ENCODE peak calls at places on chromosomes 12 and 14, in eight cellular contexts. W is astrocyte of the cerebellum; D is CD8-positive, alpha-beta T cell; M is choroid plexus epithelial cell; J is prostate gland; R is epithelial cell of esophagus; I is mucosa of descending colon; V is IMR-90. T is an unnamed sample.

GRCh38 chr14:20415723-20416622 is 2.7 kb upstream of the TEP1 start:
- DNase-seq in W (peak; percentile 29), D (no peak), M (peak; percentile 73), J (no peak), R (peak; percentile 55), I (no peak), V (peak; percentile 61), T (peak; percentile 48)

GRCh38 chr14:59483360-59483759 is 848 bp downstream of the L3HYPDH start:
- DNase-seq in W (peak; percentile 52), D (no peak), M (peak; percentile 52), J (no peak), R (peak; percentile 52), I (no peak), V (peak; percentile 84), T (peak; percentile 57)

GRCh38 chr12:131921866-131922769 is 7.0 kb upstream of the PUS1 start:
- DNase-seq in W (no peak), D (no peak), M (peak; percentile 15), J (no peak), R (no peak), I (no peak), V (no peak), T (no peak)

GRCh38 chr12:110540048-110540447 is 37.9 kb downstream of the RAD9B start:
- DNase-seq in W (no peak), D (no peak), M (no peak), J (no peak), R (no peak), I (no peak), V (no peak), T (no peak)

GRCh38 chr14:91573894-91574837 is 64.1 kb upstream of the PPP4R3A start:
- DNase-seq in W (peak; percentile 13), D (peak; percentile 64), M (peak; percentile 20), J (peak; percentile 54), R (peak; percentile 65), I (peak; percentile 75), V (peak; percentile 25), T (peak; percentile 31)

GRCh38 chr14:75452900-75453816 is 25.3 kb downstream of the JDP2 start:
- DNase-seq in W (peak; percentile 55), D (no peak), M (peak; percentile 97), J (peak; percentile 64), R (peak; percentile 94), I (no peak), V (peak; percentile 89), T (peak; percentile 62)

GRCh38 chr12:110737532-110737931 is 5.2 kb downstream of the PPP1CC start:
- DNase-seq in W (no peak), D (no peak), M (no peak), J (no peak), R (no peak), I (no peak), V (no peak), T (no peak)

GRCh38 chr12:45655186-45655585 is 74.3 kb upstream of the ARID2 start:
- DNase-seq in W (no peak), D (peak; percentile 70), M (peak; percentile 68), J (no peak), R (peak; percentile 71), I (no peak), V (peak; percentile 47), T (peak; percentile 29)

GRCh38 chr12:88903333-88903732 is 323.1 kb upstream of the KITLG start:
- DNase-seq in W (no peak), D (no peak), M (no peak), J (no peak), R (no peak), I (no peak), V (no peak), T (no peak)

GRCh38 chr14:100673085-100673806 is 53.4 kb upstream of the DLK1 start:
- DNase-seq in W (no peak), D (no peak), M (no peak), J (peak; percentile 83), R (no peak), I (peak; percentile 84), V (no peak), T (no peak)

GRCh38 chr14:64766430-64767151 is 62.4 kb downstream of the PLEKHG3 start:
- DNase-seq in W (no peak), D (no peak), M (no peak), J (no peak), R (peak; percentile 82), I (no peak), V (no peak), T (no peak)

GRCh38 chr14:63308723-63309317 is 9.9 kb downstream of the GPHB5 start:
- DNase-seq in W (no peak), D (no peak), M (peak; percentile 55), J (no peak), R (peak; percentile 44), I (no peak), V (peak; percentile 29), T (peak; percentile 12)
- TF ChIP-seq CTCF in W (peak; percentile 71), D (peak; percentile 32), M (peak; percentile 82), J (no peak), R (peak; percentile 60), I (no peak), V (peak; percentile 51), T (peak; percentile 80)

GRCh38 chr12:104488383-104488782 is 31.6 kb downstream of the CHST11 start:
- DNase-seq in W (no peak), D (no peak), M (no peak), J (no peak), R (no peak), I (no peak), V (no peak), T (no peak)
- H3K4me3 ChIP-seq in W (no peak overlapping the region), D (no peak overlapping the region), M (no peak overlapping the region), J (no peak overlapping the region), R (no peak overlapping the region), I (no peak overlapping the region), V (no peak overlapping the region), T (no peak overlapping the region)

DNA sequence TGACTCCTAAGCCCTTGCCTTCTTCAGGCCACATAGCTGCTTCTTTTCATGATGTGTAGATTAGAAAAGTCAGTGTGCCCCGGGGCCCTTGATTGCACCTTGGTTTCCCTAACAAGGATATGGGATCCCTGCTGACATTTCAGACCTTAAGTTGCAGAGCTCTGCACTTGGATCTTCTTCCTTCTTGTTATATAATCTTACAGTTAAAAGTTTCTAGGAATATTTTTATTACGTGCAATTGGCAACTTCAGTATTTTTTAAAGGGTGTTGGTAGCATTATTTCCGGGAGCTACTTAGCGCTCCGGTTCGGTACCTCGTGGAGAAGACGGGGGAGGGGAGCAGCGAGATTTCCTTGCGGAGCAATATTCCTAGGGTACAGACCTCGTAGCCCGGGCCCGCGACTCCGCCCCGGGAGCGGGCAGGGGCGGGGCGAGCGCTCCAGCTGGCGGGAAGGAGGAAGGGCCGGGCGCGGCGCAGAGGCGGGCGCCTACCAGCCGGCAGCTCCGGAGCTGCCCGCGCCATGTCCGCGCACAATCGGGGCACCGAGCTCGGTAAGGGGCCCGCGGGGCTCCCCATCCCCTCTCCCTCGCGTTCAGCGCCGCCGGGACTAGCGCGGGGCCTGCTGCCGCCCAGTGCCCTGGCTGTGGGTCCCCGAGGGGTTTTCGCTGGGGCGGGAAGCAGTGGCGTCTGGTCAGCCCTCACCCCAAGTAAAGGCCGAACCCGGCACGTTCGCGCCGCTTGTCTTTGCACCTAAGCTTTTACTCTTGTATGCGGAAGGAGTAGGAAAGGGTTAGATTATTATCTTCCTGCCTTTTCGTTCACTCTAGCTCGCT is at the start of gene DERA:
- DNase-seq in W (peak; percentile 24), D (peak; percentile 77), M (peak; percentile 71), J (peak; percentile 74), R (peak; percentile 86), I (peak; percentile 91), V (peak; percentile 68), T (peak; percentile 43)
- TF ChIP-seq CTCF in W (no peak), D (no peak), M (no peak), J (no peak), R (no peak), I (no peak), V (no peak), T (no peak)

GRCh38 chr14:60640859-60641721 is 8.2 kb downstream of the SIX1 start:
- DNase-seq in W (no peak), D (no peak), M (no peak), J (no peak), R (no peak), I (peak; percentile 29), V (no peak), T (no peak)

GRCh38 chr14:60634153-60634552 is 15.1 kb downstream of the SIX1 start:
- DNase-seq in W (no peak), D (no peak), M (no peak), J (no peak), R (no peak), I (no peak), V (no peak), T (no peak)

GRCh38 chr14:60637138-60637489 is 12.2 kb downstream of the SIX1 start:
- DNase-seq in W (no peak), D (no peak), M (no peak), J (no peak), R (no peak), I (no peak), V (no peak), T (no peak)

GRCh38 chr14:60639677-60640076 is 9.6 kb downstream of the SIX1 start:
- DNase-seq in W (no peak), D (no peak), M (no peak), J (no peak), R (no peak), I (no peak), V (no peak), T (no peak)

GRCh38 chr14:60637490-60638452 is 11.5 kb downstream of the SIX1 start:
- DNase-seq in W (no peak), D (no peak), M (peak; percentile 68), J (peak; percentile 21), R (peak; percentile 33), I (no peak), V (peak; percentile 53), T (peak; percentile 52)
- H3K4me3 ChIP-seq in W (peak overlapping the region; percentile 10), D (no peak overlapping the region), M (peak overlapping the region; percentile 45), J (peak overlapping the region; percentile 25), R (peak overlapping the region; percentile 7), I (no peak overlapping the region), V (peak overlapping the region; percentile 6), T (peak overlapping the region; percentile 35)